ENCODE peak calls at places on chromosomes 6 and 20, in seven cellular contexts. J is A549, D is testis, Y is H1, R is tibial nerve, W is lower leg skin, E is IMR-90. C is an unnamed sample.

GRCh38 chr20:2330090-2330695 is 34.4 kb downstream of the TGM3 start:
- DNase-seq in J (no peak), D (no peak), Y (no peak), R (no peak), W (no peak), E (no peak), C (no peak)

GRCh38 chr6:111050265-111051023 is 36.9 kb upstream of the SLC16A10 start:
- DNase-seq in J (no peak), D (no peak), Y (no peak), R (no peak), W (no peak), E (no peak), C (no peak)

GRCh38 chr6:153167026-153167891 is 36.2 kb upstream of the RGS17 start:
- DNase-seq in J (peak), D (no peak), Y (no peak), R (no peak), W (no peak), E (peak), C (no peak)

GRCh38 chr6:5173862-5174643 is 86.7 kb downstream of the LYRM4 start:
- DNase-seq in J (no peak), D (no peak), Y (no peak), R (no peak), W (no peak), E (peak), C (no peak)

GRCh38 chr20:5974531-5974930 is 24.1 kb downstream of the MCM8 start:
- DNase-seq in J (no peak), D (no peak), Y (no peak), R (no peak), W (no peak), E (no peak), C (no peak)

GRCh38 chr20:21513881-21514540 is at the start of gene NKX2-2:
- DNase-seq in J (no peak), D (no peak), Y (no peak), R (no peak), W (no peak), E (no peak), C (no peak)

GRCh38 chr20:25065625-25066338 is 7.8 kb upstream of the ACSS1 start:
- DNase-seq in J (peak), D (peak), Y (no peak), R (peak), W (peak), E (peak), C (no peak)

GRCh38 chr20:50919567-50919966 is 11.7 kb downstream of the ADNP start:
- DNase-seq in J (no peak), D (no peak), Y (no peak), R (peak), W (peak), E (peak), C (no peak)

GRCh38 chr6:113901482-113901881 is 44.3 kb downstream of the MARCKS start:
- DNase-seq in J (no peak), D (no peak), Y (no peak), R (no peak), W (no peak), E (peak), C (no peak)

GRCh38 chr20:19659468-19659867 is 98.6 kb upstream of the RIN2 start:
- DNase-seq in J (no peak), D (no peak), Y (no peak), R (no peak), W (no peak), E (no peak), C (no peak)

GRCh38 chr20:50821257-50821921 is 26.5 kb downstream of the BCAS4 start:
- DNase-seq in J (no peak), D (no peak), Y (no peak), R (no peak), W (no peak), E (no peak), C (no peak)

GRCh38 chr20:41140226-41141133 is 3.1 kb downstream of the PLCG1 start:
- DNase-seq in J (no peak), D (no peak), Y (no peak), R (no peak), W (no peak), E (no peak), C (no peak)

GRCh38 chr6:55176958-55177357 is 2.6 kb downstream of the HCRTR2 start:
- DNase-seq in J (no peak), D (no peak), Y (no peak), R (no peak), W (no peak), E (peak), C (no peak)

GRCh38 chr6:142696689-142697088 is 248.3 kb downstream of the HIVEP2 start:
- DNase-seq in J (no peak), D (no peak), Y (no peak), R (no peak), W (no peak), E (no peak), C (no peak)

GRCh38 chr6:111800468-111800760 is 72.8 kb downstream of the FYN start:
- DNase-seq in J (no peak), D (no peak), Y (no peak), R (no peak), W (no peak), E (no peak), C (no peak)

GRCh38 chr6:114576330-114576729 is 233.5 kb upstream of the HS3ST5 start:
- DNase-seq in J (no peak), D (no peak), Y (no peak), R (no peak), W (no peak), E (no peak), C (no peak)

GRCh38 chr20:47724398-47724797 is 60.9 kb downstream of the SULF2 start:
- DNase-seq in J (no peak), D (no peak), Y (no peak), R (no peak), W (no peak), E (no peak), C (no peak)
- TF ChIP-seq POLR2A in J (no peak), D (no peak), Y (no peak), R (no peak), W (no peak), E (no peak), C (no peak)

DNA sequence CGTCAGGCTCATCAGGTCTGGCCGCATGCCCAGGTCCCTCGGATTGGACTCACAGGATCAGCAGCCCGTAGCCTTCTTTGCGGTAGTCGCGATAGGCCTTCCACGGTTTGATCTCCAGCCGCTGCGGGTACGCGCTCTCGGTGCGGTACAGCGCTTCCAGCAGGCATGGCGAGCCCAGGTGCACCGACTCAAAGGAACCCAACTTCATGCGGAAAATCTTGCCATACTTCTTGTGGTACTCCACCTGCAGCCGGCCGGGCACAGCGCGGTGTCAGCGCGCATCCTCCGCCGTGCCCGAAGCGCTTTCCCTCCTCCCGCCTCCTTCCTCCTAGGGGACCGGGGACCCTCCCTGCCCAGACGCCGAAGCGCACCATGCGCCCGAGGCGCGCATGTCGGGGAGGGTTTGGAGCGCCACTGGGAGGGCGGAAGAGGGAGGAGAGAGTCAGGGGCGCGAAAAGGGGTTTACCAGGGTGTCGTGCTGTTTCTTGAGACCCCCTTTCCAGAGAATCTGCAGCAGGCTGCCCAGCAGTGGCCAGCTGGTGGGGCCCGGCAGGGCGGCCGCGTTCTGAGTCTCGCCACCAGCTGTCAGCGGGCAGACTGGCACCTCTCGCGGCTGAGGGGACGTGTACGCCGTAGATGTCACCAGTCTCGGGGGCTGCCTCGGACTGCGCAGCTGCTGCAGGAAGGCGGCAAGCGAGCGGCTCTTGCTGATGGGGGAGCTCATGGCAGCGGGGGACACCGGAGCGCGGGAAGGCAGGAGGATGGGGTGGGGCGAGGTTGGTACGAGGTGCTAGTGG is 732 bp downstream of the CYP24A1 start:
- DNase-seq in J (no peak), D (no peak), Y (no peak), R (no peak), W (no peak), E (no peak), C (no peak)
- H3K4me3 ChIP-seq in J (peak), D (peak), Y (peak), R (no peak), W (no peak), E (no peak), C (no peak)

DNA sequence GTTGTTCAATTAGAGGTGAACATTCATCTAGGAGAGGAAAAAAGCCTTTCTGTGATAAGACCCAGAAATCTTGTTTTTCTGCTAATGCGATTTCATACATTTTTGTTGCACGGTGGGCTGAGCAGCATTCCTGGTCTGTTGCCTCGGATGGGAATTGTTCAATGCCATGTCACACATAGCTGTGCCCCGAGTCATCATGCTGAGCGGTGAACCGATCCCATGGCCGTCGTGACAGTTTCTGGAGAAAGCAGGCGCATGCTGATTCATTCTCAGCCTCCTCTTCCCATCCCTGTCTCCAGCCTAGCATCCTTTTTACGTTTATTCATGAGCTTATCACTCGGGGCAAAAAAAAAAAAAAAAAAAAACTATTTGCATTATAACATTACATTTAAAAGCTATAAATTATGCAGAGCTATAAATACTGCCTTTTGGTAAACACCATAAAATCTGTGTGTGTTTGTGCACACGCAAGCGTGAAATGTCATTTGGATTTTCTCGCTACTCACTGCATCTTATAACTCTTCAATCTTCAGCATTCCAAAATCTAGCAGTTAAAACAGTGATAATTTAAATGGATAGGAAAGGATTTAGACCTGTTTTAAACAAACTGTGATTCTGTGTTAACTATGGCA is 58.9 kb upstream of the IFNGR1 start:
- DNase-seq in J (peak), D (no peak), Y (peak), R (no peak), W (no peak), E (peak), C (no peak)
- TF ChIP-seq POLR2A in J (no peak), D (no peak), Y (no peak), R (no peak), W (no peak), E (no peak), C (no peak)

DNA sequence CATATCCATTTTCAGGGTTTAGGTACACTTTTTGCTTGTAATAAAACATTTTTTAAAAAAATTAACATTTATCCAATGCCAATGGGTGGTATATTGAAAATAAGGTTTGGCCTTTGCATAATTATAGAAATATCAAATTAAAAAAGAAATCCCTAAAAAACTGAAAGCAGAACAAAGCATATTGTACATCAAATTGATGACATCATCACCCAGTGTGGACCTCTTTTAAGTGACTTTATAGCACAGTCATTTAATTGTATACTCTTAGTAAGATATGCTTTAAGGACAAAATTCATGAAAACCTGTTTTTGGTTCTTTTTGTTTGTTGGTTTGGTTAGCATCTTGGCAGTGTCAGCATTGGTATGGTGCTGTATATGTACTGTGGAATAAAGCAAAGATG is 1.4 kb upstream of the EEF1E1 start:
- DNase-seq in J (no peak), D (no peak), Y (no peak), R (no peak), W (no peak), E (no peak), C (no peak)
- H3K4me3 ChIP-seq in J (no peak), D (no peak), Y (no peak), R (no peak), W (no peak), E (no peak), C (no peak)

GRCh38 chr20:11867286-11867921 is 50.3 kb upstream of the BTBD3 start:
- DNase-seq in J (no peak), D (no peak), Y (no peak), R (no peak), W (no peak), E (peak), C (no peak)

DNA sequence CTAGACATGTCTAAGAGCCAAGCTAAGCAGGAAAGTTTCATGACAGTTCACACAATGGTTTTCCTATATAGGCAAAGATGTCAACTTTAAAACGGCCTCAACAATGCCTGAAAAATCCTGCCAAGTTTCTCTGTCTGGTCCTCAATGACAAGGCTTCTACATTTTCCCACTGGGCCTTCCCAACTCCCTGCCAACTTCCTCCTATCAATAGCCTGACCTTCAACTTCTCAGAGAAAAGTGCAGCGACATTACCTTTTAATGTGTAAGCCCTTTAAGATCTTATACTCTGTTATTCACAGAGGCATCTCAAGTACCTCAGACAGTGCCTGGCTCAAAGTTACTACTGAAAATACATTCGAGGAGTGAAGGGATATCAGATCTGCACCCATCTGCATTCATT is 56.2 kb upstream of the BTBD3 start:
- DNase-seq in J (no peak), D (no peak), Y (no peak), R (no peak), W (no peak), E (no peak), C (no peak)
- TF ChIP-seq POLR2A in J (no peak), D (no peak), Y (no peak), R (no peak), W (no peak), E (no peak), C (no peak)

GRCh38 chr6:72622094-72622540 is 253 bp downstream of the KCNQ5 start:
- DNase-seq in J (peak), D (peak), Y (no peak), R (no peak), W (no peak), E (peak), C (peak)
- H3K4me3 ChIP-seq in J (peak), D (peak), Y (peak), R (peak), W (peak), E (peak), C (peak)

GRCh38 chr6:43170452-43171283 is at the start of gene SRF:
- DNase-seq in J (peak), D (peak), Y (peak), R (peak), W (peak), E (peak), C (peak)
- TF ChIP-seq POLR2A in J (peak), D (no peak), Y (peak), R (peak), W (no peak), E (peak), C (no peak)

GRCh38 chr6:18329781-18330180 is 57.4 kb upstream of the RNF144B start:
- DNase-seq in J (no peak), D (no peak), Y (no peak), R (no peak), W (no peak), E (no peak), C (no peak)
- H3K4me3 ChIP-seq in J (no peak), D (no peak), Y (no peak), R (no peak), W (no peak), E (no peak), C (no peak)